ENCODE peak calls at places on chromosomes 3 and 15, in four cellular contexts. R is HEK293T, C is K562, D is HepG2. Z is an unnamed sample.

GRCh38 chr3:46276497-46277099 is 34.3 kb downstream of the CCR3 start:
- DNase-seq in R (peak; percentile 53), C (peak; percentile 40), D (peak; percentile 20), Z (peak; percentile 79)

GRCh38 chr3:4466783-4467521 is at the start of gene SUMF1:
- DNase-seq in R (peak; percentile 88), C (peak; percentile 94), D (peak; percentile 75), Z (peak; percentile 81)

GRCh38 chr15:73081321-73081958 is 29.2 kb downstream of the NEO1 start:
- DNase-seq in R (peak; percentile 16), C (peak; percentile 8), D (peak; percentile 41), Z (no peak)

GRCh38 chr15:90412356-90413194 is 24.5 kb downstream of the IQGAP1 start:
- DNase-seq in R (peak; percentile 14), C (no peak), D (no peak), Z (no peak)

GRCh38 chr3:99747915-99748314 is 69.7 kb upstream of the CMSS1 start:
- DNase-seq in R (no peak), C (no peak), D (no peak), Z (no peak)

GRCh38 chr3:194455481-194455880 is 31.3 kb downstream of the ATP13A3 start:
- DNase-seq in R (no peak), C (no peak), D (no peak), Z (no peak)

GRCh38 chr15:39095218-39095879 is 485.5 kb upstream of the THBS1 start:
- DNase-seq in R (no peak), C (no peak), D (no peak), Z (no peak)

GRCh38 chr15:41774873-41775417 is 661 bp downstream of the MAPKBP1 start:
- DNase-seq in R (no peak), C (no peak), D (no peak), Z (no peak)

GRCh38 chr3:192339214-192339613 is 388.1 kb downstream of the FGF12 start:
- DNase-seq in R (no peak), C (no peak), D (no peak), Z (no peak)

GRCh38 chr3:170997966-170998913 is 28.3 kb downstream of the SLC2A2 start:
- DNase-seq in R (no peak), C (no peak), D (peak; percentile 91), Z (no peak)

GRCh38 chr3:12462159-12462962 is 21.9 kb upstream of the TSEN2 start:
- DNase-seq in R (no peak), C (no peak), D (peak; percentile 57), Z (no peak)

GRCh38 chr3:153372326-153372725 is 210.3 kb downstream of the RAP2B start:
- DNase-seq in R (no peak), C (no peak), D (no peak), Z (no peak)

GRCh38 chr3:141553055-141553454 is 66.2 kb downstream of the RASA2 start:
- DNase-seq in R (no peak), C (no peak), D (no peak), Z (no peak)

GRCh38 chr3:112550859-112551258 is 10.9 kb downstream of the ATG3 start:
- DNase-seq in R (peak; percentile 8), C (no peak), D (no peak), Z (no peak)

GRCh38 chr15:71218272-71218805 is 103.1 kb downstream of the THSD4 start:
- DNase-seq in R (no peak), C (no peak), D (no peak), Z (no peak)

GRCh38 chr3:27114684-27115083 is 254.5 kb downstream of the NEK10 start:
- DNase-seq in R (no peak), C (no peak), D (peak; percentile 60), Z (no peak)

GRCh38 chr15:68997050-68997449 is 17.4 kb upstream of the NOX5 start:
- DNase-seq in R (no peak), C (no peak), D (no peak), Z (no peak)
- TF ChIP-seq ELF4 in R (no peak), C (no peak), D (no peak), Z (no peak)

GRCh38 chr3:155292133-155292532 is 1.4 kb downstream of the STRIT1 start:
- DNase-seq in R (no peak), C (no peak), D (peak; percentile 60), Z (no peak)
- TF ChIP-seq ELF4 in R (no peak), C (no peak), D (no peak), Z (no peak)

GRCh38 chr15:94119215-94119815 is 112.0 kb upstream of the MCTP2 start:
- DNase-seq in R (peak; percentile 18), C (no peak), D (no peak), Z (peak; percentile 16)
- TF ChIP-seq ELF4 in R (no peak), C (no peak), D (no peak), Z (no peak)

GRCh38 chr3:38477839-38478450 is 18.2 kb upstream of the EXOG start:
- DNase-seq in R (no peak), C (no peak), D (no peak), Z (no peak)

GRCh38 chr3:38478901-38479300 is 17.2 kb upstream of the EXOG start:
- DNase-seq in R (no peak), C (no peak), D (no peak), Z (no peak)

GRCh38 chr3:38476157-38476756 is 19.9 kb upstream of the EXOG start:
- DNase-seq in R (no peak), C (no peak), D (no peak), Z (no peak)

GRCh38 chr3:38475716-38476115 is 20.4 kb upstream of the EXOG start:
- DNase-seq in R (no peak), C (no peak), D (no peak), Z (no peak)

GRCh38 chr3:38477057-38477820 is 18.9 kb upstream of the EXOG start:
- DNase-seq in R (no peak), C (no peak), D (no peak), Z (no peak)
- TF ChIP-seq ELF4 in R (no peak), C (no peak), D (no peak), Z (no peak)

GRCh38 chr15:76625267-76625666 is 279.9 kb downstream of the SCAPER start:
- DNase-seq in R (peak; percentile 32), C (peak; percentile 19), D (no peak), Z (peak; percentile 54)
- TF ChIP-seq ELF4 in R (no peak), C (no peak), D (no peak), Z (no peak)

DNA sequence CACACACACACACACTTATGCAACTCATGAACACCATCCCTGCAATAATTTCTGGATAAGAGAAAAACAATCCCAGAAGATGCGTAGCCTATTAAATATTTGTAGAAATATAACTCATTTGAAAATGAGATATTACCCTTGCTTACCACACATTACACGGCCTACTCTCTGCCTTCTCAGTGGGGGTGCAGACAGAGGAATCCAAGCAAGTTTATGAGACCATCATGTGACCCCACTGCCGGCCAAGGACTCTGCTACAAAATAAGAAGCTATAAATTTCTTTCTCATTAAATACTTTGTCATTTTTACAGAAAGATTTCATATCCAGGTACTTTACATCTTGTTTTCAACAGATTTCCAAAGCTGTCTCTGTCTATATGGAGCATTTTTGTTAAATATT is 286.3 kb downstream of the ZNF385D start:
- DNase-seq in R (no peak), C (no peak), D (no peak), Z (no peak)
- TF ChIP-seq ELF4 in R (no peak), C (no peak), D (no peak), Z (no peak)

GRCh38 chr15:33296050-33296449 is 14.7 kb upstream of the RYR3 start:
- DNase-seq in R (no peak), C (no peak), D (no peak), Z (no peak)

GRCh38 chr15:33298631-33299030 is 12.1 kb upstream of the RYR3 start:
- DNase-seq in R (no peak), C (no peak), D (no peak), Z (no peak)

GRCh38 chr15:33292718-33293307 is 18.0 kb upstream of the RYR3 start:
- DNase-seq in R (peak; percentile 24), C (peak; percentile 51), D (peak; percentile 51), Z (peak; percentile 74)

GRCh38 chr15:33293619-33294309 is 17.0 kb upstream of the RYR3 start:
- DNase-seq in R (no peak), C (no peak), D (no peak), Z (no peak)

DNA sequence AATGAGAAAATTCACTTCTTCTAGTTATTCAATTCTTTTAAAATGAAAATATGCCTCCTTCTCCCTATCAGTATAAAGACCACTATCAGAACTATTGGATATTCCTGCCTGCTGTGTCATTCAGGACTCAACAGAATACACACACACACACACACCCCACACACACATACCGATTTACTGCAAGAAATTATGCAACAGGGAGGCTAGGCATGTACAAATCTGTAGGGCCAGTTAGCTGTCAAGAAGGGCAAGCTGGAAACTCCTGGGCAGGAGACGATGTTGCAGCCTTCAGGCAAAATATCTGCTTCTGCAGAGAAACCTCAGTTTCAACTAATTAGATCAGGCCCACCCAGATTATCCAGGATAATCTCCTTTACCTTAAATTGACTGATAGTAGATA is 13.9 kb upstream of the RYR3 start:
- DNase-seq in R (no peak), C (no peak), D (no peak), Z (no peak)
- TF ChIP-seq ELF4 in R (no peak), C (no peak), D (no peak), Z (no peak)

GRCh38 chr3:9201278-9201677 is 48.2 kb downstream of the SRGAP3 start:
- DNase-seq in R (no peak), C (no peak), D (no peak), Z (no peak)

GRCh38 chr3:9196009-9196408 is 53.4 kb downstream of the SRGAP3 start:
- DNase-seq in R (no peak), C (no peak), D (no peak), Z (peak; percentile 83)

GRCh38 chr3:9198261-9198660 is 51.2 kb downstream of the SRGAP3 start:
- DNase-seq in R (no peak), C (no peak), D (no peak), Z (no peak)

GRCh38 chr3:9201895-9202294 is 47.6 kb downstream of the SRGAP3 start:
- DNase-seq in R (no peak), C (no peak), D (no peak), Z (no peak)

DNA sequence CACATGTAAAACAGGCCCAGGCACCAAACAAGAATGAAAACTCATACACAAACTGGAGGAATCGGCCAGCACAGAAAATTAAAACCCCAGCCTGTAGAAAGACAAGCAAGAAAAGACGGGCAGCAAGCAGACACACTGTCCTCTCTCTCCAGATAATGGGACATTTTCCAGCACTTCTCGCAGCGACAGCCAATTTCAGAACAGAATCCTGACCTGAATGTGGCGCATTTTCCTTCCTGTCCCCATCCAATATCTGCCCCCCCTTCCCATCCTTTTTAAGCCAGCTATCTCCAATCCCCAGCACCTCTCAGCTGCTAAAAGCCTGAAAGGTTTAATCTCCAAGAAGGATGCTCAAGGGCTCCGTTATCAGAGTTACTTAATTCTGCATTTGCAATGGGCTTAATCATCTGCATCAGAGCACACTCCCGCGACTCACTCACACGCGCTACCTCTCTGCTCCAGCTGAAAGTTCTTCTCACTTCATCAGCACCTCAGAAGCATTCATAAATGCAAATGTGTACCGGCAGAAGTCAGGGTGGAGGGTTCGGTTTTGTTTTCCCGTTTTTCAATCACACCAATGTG is 50.5 kb downstream of the SRGAP3 start:
- DNase-seq in R (no peak), C (no peak), D (no peak), Z (no peak)
- TF ChIP-seq ELF4 in R (no peak), C (no peak), D (no peak), Z (no peak)

GRCh38 chr3:55558316-55558715 is 71.2 kb upstream of the WNT5A start:
- DNase-seq in R (no peak), C (no peak), D (no peak), Z (no peak)
- TF ChIP-seq ELF4 in R (no peak), C (no peak), D (no peak), Z (no peak)